ENCODE peak calls at places on chromosome 22, in five cellular contexts. One of them, this sample, is unnamed.

GRCh38 chr22:33049125-33049729 is 9.0 kb downstream of the SYN3 start:
- DNase-seq in ovary: peak
- DNase-seq in uterus: peak
- DNase-seq in transverse colon: peak
- DNase-seq in IMR-90: peak
- DNase-seq in this sample: peak

GRCh38 chr22:19503869-19504268 is 20.3 kb downstream of the CLDN5 start:
- DNase-seq in ovary: no peak
- DNase-seq in transverse colon: no peak
- DNase-seq in uterus: no peak
- DNase-seq in IMR-90: no peak
- DNase-seq in this sample: no peak

GRCh38 chr22:45072322-45072903 is 62.6 kb upstream of the PHF21B start:
- DNase-seq in ovary: no peak
- DNase-seq in uterus: no peak
- DNase-seq in transverse colon: no peak
- DNase-seq in IMR-90: peak
- DNase-seq in this sample: no peak

GRCh38 chr22:50008151-50009040 is 4.2 kb downstream of the IL17REL start:
- DNase-seq in ovary: no peak
- DNase-seq in IMR-90: no peak
- DNase-seq in transverse colon: peak
- DNase-seq in uterus: no peak
- DNase-seq in this sample: no peak

GRCh38 chr22:33529424-33530113 is 390.7 kb downstream of the LARGE1 start:
- DNase-seq in IMR-90: peak
- DNase-seq in ovary: no peak
- DNase-seq in transverse colon: no peak
- DNase-seq in uterus: peak
- DNase-seq in this sample: no peak

GRCh38 chr22:17264321-17265052 is 45.3 kb upstream of the ADA2 start:
- DNase-seq in uterus: peak
- DNase-seq in ovary: peak
- DNase-seq in transverse colon: no peak
- DNase-seq in IMR-90: peak
- DNase-seq in this sample: no peak

GRCh38 chr22:42562684-42563083 is 8.9 kb downstream of the SERHL2 start:
- DNase-seq in transverse colon: no peak
- DNase-seq in uterus: no peak
- DNase-seq in IMR-90: no peak
- DNase-seq in ovary: peak
- DNase-seq in this sample: no peak

GRCh38 chr22:37211075-37211852 is 1.0 kb downstream of the SSTR3 start:
- DNase-seq in uterus: no peak
- DNase-seq in transverse colon: no peak
- DNase-seq in IMR-90: no peak
- DNase-seq in ovary: peak
- DNase-seq in this sample: no peak

GRCh38 chr22:28585324-28585723 is 94.3 kb downstream of the TTC28 start:
- DNase-seq in IMR-90: no peak
- DNase-seq in ovary: no peak
- DNase-seq in transverse colon: no peak
- DNase-seq in uterus: no peak
- DNase-seq in this sample: no peak

GRCh38 chr22:22161924-22162851 is 82.4 kb upstream of the VPREB1 start:
- DNase-seq in transverse colon: peak
- DNase-seq in uterus: no peak
- DNase-seq in ovary: no peak
- DNase-seq in IMR-90: no peak
- DNase-seq in this sample: peak
- TF ChIP-seq POLR2A in transverse colon: no peak
- TF ChIP-seq POLR2A in uterus: no peak
- TF ChIP-seq POLR2A in ovary: no peak
- TF ChIP-seq POLR2A in IMR-90: no peak
- TF ChIP-seq POLR2A in this sample: peak

GRCh38 chr22:31107206-31108118 is at the start of gene SELENOM:
- DNase-seq in IMR-90: peak
- DNase-seq in ovary: peak
- DNase-seq in uterus: peak
- DNase-seq in transverse colon: peak
- DNase-seq in this sample: peak
- TF ChIP-seq POLR2A in IMR-90: peak
- TF ChIP-seq POLR2A in ovary: peak
- TF ChIP-seq POLR2A in uterus: peak
- TF ChIP-seq POLR2A in transverse colon: peak
- TF ChIP-seq POLR2A in this sample: no peak

GRCh38 chr22:48153726-48154125 is 1391.3 kb downstream of the TBC1D22A start:
- DNase-seq in uterus: no peak
- DNase-seq in IMR-90: no peak
- DNase-seq in transverse colon: peak
- DNase-seq in ovary: no peak
- DNase-seq in this sample: no peak
- TF ChIP-seq POLR2A in uterus: no peak
- TF ChIP-seq POLR2A in IMR-90: no peak
- TF ChIP-seq POLR2A in transverse colon: no peak
- TF ChIP-seq POLR2A in ovary: no peak
- TF ChIP-seq POLR2A in this sample: no peak

DNA sequence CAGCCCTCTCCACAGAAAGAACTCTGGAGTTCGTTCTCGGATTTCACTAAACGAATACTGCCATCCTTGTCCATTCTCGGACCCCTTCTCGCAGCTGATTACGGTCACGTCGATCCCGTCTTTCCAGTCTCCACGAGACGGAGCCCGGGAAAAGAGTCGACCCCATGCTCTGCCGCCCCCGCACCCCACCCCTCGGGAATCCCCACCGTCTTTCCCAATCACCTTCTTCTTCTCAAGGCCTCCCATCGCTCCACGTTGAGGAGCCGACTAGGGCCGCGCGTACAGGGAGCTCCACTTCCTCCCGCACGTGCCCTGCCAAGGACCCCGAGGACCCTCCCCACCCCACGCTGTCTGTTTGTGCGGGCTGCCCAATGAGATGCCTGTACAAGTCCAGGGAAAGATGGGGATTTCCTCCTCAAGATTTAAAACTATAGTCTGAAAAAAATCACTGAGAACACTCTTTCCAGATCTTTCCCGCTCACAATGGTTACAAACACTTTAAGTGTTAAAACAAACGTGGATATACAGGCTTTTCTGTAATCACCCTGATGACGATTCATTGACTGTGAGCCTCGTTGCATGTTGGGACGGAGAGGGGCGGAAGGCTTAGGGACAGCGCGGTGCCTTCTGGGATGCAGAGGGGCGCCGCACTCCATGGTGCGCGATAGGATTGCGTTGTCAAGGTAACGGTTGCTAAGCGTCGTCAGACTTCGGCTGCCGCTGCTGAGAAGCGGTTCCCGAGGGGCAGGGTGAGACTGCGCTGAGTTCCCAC is at the start of gene PES1:
- DNase-seq in transverse colon: peak
- DNase-seq in IMR-90: peak
- DNase-seq in ovary: peak
- DNase-seq in uterus: peak
- DNase-seq in this sample: peak
- TF ChIP-seq POLR2A in transverse colon: peak
- TF ChIP-seq POLR2A in IMR-90: peak
- TF ChIP-seq POLR2A in ovary: peak
- TF ChIP-seq POLR2A in uterus: no peak
- TF ChIP-seq POLR2A in this sample: peak

GRCh38 chr22:21736948-21737347 is 1.4 kb upstream of the YPEL1 start:
- DNase-seq in IMR-90: no peak
- DNase-seq in transverse colon: no peak
- DNase-seq in uterus: no peak
- DNase-seq in ovary: no peak
- DNase-seq in this sample: no peak

GRCh38 chr22:21736084-21736642 is 569 bp upstream of the YPEL1 start:
- DNase-seq in ovary: no peak
- DNase-seq in uterus: peak
- DNase-seq in transverse colon: no peak
- DNase-seq in IMR-90: no peak
- DNase-seq in this sample: no peak

GRCh38 chr22:21738081-21738480 is 2.5 kb upstream of the YPEL1 start:
- DNase-seq in transverse colon: no peak
- DNase-seq in IMR-90: no peak
- DNase-seq in uterus: no peak
- DNase-seq in ovary: no peak
- DNase-seq in this sample: no peak

GRCh38 chr22:21734540-21735197 is 925 bp downstream of the YPEL1 start:
- DNase-seq in ovary: no peak
- DNase-seq in IMR-90: no peak
- DNase-seq in transverse colon: no peak
- DNase-seq in uterus: no peak
- DNase-seq in this sample: no peak

GRCh38 chr22:21735198-21736083 is at the start of gene YPEL1:
- DNase-seq in ovary: peak
- DNase-seq in transverse colon: peak
- DNase-seq in IMR-90: peak
- DNase-seq in uterus: peak
- DNase-seq in this sample: peak
- TF ChIP-seq POLR2A in ovary: peak
- TF ChIP-seq POLR2A in transverse colon: peak
- TF ChIP-seq POLR2A in IMR-90: peak
- TF ChIP-seq POLR2A in uterus: peak
- TF ChIP-seq POLR2A in this sample: peak

DNA sequence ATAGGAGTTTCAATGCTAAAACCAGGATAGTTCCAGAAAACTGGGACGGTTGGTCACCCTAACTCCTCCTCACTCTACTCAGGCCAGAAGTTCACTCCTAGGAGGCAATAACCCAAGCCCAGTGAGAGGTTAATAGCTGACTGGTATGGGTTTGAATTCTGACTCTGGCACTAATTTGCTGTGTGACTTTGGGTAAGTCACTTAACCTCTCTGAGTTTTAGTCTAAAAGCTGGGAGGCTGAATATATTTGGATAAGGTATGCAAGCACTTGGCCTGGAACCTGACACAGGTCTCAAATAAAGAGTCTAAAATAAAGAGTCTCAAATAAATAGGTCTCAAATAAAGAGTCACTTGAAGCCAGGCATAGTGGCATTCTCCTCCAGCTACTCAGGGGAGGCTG is 6.2 kb upstream of the SEC14L6 start:
- DNase-seq in IMR-90: no peak
- DNase-seq in uterus: no peak
- DNase-seq in ovary: no peak
- DNase-seq in transverse colon: no peak
- DNase-seq in this sample: no peak
- TF ChIP-seq POLR2A in IMR-90: no peak
- TF ChIP-seq POLR2A in uterus: no peak
- TF ChIP-seq POLR2A in ovary: no peak
- TF ChIP-seq POLR2A in transverse colon: no peak
- TF ChIP-seq POLR2A in this sample: no peak

GRCh38 chr22:36198936-36199616 is 2.5 kb downstream of the APOL4 start:
- DNase-seq in uterus: no peak
- DNase-seq in transverse colon: no peak
- DNase-seq in ovary: no peak
- DNase-seq in IMR-90: no peak
- DNase-seq in this sample: no peak
- TF ChIP-seq POLR2A in uterus: no peak
- TF ChIP-seq POLR2A in transverse colon: no peak
- TF ChIP-seq POLR2A in ovary: no peak
- TF ChIP-seq POLR2A in IMR-90: no peak
- TF ChIP-seq POLR2A in this sample: no peak

GRCh38 chr22:22508274-22509176 is at the start of gene ZNF280B:
- DNase-seq in uterus: peak
- DNase-seq in transverse colon: peak
- DNase-seq in ovary: peak
- DNase-seq in IMR-90: peak
- DNase-seq in this sample: peak
- TF ChIP-seq POLR2A in uterus: no peak
- TF ChIP-seq POLR2A in transverse colon: no peak
- TF ChIP-seq POLR2A in ovary: no peak
- TF ChIP-seq POLR2A in IMR-90: no peak
- TF ChIP-seq POLR2A in this sample: peak

DNA sequence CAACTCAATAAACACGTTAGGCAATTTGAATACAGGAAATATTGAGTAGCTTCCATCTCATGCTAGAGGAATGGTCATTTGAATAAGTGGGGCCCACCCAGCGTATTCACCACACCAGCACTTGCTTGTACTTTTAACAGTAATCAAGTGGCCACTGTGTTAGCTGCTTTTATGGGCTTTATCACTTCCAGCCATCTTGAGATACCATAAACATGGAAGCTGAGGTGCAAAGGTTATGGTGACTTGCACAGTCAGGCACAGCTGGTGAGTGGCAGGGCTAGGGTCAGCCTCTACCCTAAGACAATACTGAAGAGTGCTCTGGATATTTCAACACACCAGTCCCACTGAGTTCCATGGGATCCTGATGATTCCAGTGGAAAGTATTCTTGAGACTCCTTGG is 6.7 kb downstream of the JOSD1 start:
- DNase-seq in transverse colon: peak
- DNase-seq in ovary: no peak
- DNase-seq in IMR-90: no peak
- DNase-seq in uterus: no peak
- DNase-seq in this sample: no peak
- TF ChIP-seq POLR2A in transverse colon: peak
- TF ChIP-seq POLR2A in ovary: no peak
- TF ChIP-seq POLR2A in IMR-90: no peak
- TF ChIP-seq POLR2A in uterus: no peak
- TF ChIP-seq POLR2A in this sample: no peak